ENCODE peak calls at places on chromosomes 3 and 15, in four cellular contexts. E is psoas muscle, L is KBM-7, H is GM20000. R is an unnamed sample.

GRCh38 chr3:32954506-32954905 is 3.1 kb downstream of the CCR4 start:
- DNase-seq in E (no peak), L (no peak), H (no peak), R (no peak)

GRCh38 chr3:2713923-2714322 is 396.3 kb downstream of the IL5RA start:
- DNase-seq in E (no peak), L (no peak), H (no peak), R (no peak)

GRCh38 chr3:174355505-174355904 is 503.6 kb upstream of the NAALADL2 start:
- DNase-seq in E (no peak), L (peak), H (no peak), R (no peak)

GRCh38 chr3:86229775-86230094 is 761.2 kb downstream of the VGLL3 start:
- DNase-seq in E (no peak), L (no peak), H (no peak), R (no peak)

GRCh38 chr3:101954946-101955345 is 105.6 kb downstream of the NFKBIZ start:
- DNase-seq in E (no peak), L (no peak), H (no peak), R (no peak)

GRCh38 chr3:34268032-34268760 is 469.8 kb downstream of the PDCD6IP start:
- DNase-seq in E (no peak), L (no peak), H (no peak), R (no peak)

GRCh38 chr15:79954659-79955058 is 16.3 kb downstream of the BCL2A1 start:
- DNase-seq in E (no peak), L (no peak), H (no peak), R (no peak)

GRCh38 chr15:64092864-64093626 is 593 bp downstream of the CIAO2A start:
- DNase-seq in E (peak), L (peak), H (peak), R (no peak)

GRCh38 chr3:44825264-44825925 is 36.3 kb upstream of the TMEM42 start:
- DNase-seq in E (no peak), L (no peak), H (peak), R (no peak)

GRCh38 chr3:105355355-105356063 is 11.2 kb upstream of the ALCAM start:
- DNase-seq in E (no peak), L (peak), H (no peak), R (no peak)

GRCh38 chr3:72892081-72892763 is 4.4 kb downstream of the GXYLT2 start:
- DNase-seq in E (no peak), L (peak), H (no peak), R (no peak)

GRCh38 chr15:31571676-31572075 is 245.0 kb downstream of the KLF13 start:
- DNase-seq in E (no peak), L (peak), H (no peak), R (no peak)

GRCh38 chr3:22372292-22372949 is 621.4 kb upstream of the ZNF385D start:
- DNase-seq in E (no peak), L (no peak), H (no peak), R (peak)

GRCh38 chr15:67146214-67146613 is 80.8 kb downstream of the SMAD3 start:
- DNase-seq in E (peak), L (no peak), H (no peak), R (no peak)

GRCh38 chr3:107951111-107951510 is 139.7 kb downstream of the CD47 start:
- DNase-seq in E (no peak), L (no peak), H (no peak), R (no peak)

GRCh38 chr15:71223516-71223915 is 108.2 kb downstream of the THSD4 start:
- DNase-seq in E (no peak), L (no peak), H (no peak), R (no peak)

GRCh38 chr3:101988591-101988990 is 139.3 kb downstream of the NFKBIZ start:
- DNase-seq in E (no peak), L (no peak), H (peak), R (no peak)

GRCh38 chr3:189392969-189393368 is 221.2 kb downstream of the TPRG1 start:
- DNase-seq in E (no peak), L (no peak), H (no peak), R (no peak)

GRCh38 chr3:127092776-127093175 is 100.2 kb upstream of the PRR23E start:
- DNase-seq in E (no peak), L (no peak), H (no peak), R (no peak)

GRCh38 chr15:73945109-73945508 is 18.8 kb downstream of the LOXL1 start:
- DNase-seq in E (no peak), L (no peak), H (no peak), R (no peak)

GRCh38 chr3:112646623-112647022 is 5.7 kb upstream of the CCDC80 start:
- DNase-seq in E (no peak), L (no peak), H (no peak), R (no peak)

GRCh38 chr3:23888617-23889228 is 28.1 kb downstream of the NKIRAS1 start:
- DNase-seq in E (no peak), L (peak), H (no peak), R (no peak)

GRCh38 chr3:52373676-52374075 is 57.6 kb downstream of the DNAH1 start:
- DNase-seq in E (no peak), L (no peak), H (no peak), R (no peak)

GRCh38 chr3:55060921-55061555 is 133.2 kb upstream of the LRTM1 start:
- DNase-seq in E (no peak), L (no peak), H (no peak), R (no peak)

GRCh38 chr3:99246010-99246654 is 344.6 kb upstream of the DCBLD2 start:
- DNase-seq in E (no peak), L (no peak), H (no peak), R (no peak)

GRCh38 chr15:65935391-65935790 is 66.1 kb downstream of the RAB11A start:
- DNase-seq in E (no peak), L (no peak), H (no peak), R (no peak)

GRCh38 chr3:88321696-88322095 is 171.9 kb downstream of the C3orf38 start:
- DNase-seq in E (no peak), L (no peak), H (no peak), R (no peak)

GRCh38 chr15:70528270-70528706 is 235.1 kb downstream of the UACA start:
- DNase-seq in E (no peak), L (peak), H (peak), R (peak)

GRCh38 chr15:32642667-32643425 is 1.3 kb downstream of the SCG5 start:
- DNase-seq in E (no peak), L (no peak), H (no peak), R (no peak)

GRCh38 chr3:12381199-12381598 is 92.3 kb downstream of the PPARG start:
- DNase-seq in E (no peak), L (no peak), H (no peak), R (no peak)

GRCh38 chr3:111534701-111535100 is 7.3 kb upstream of the CD96 start:
- DNase-seq in E (no peak), L (no peak), H (no peak), R (no peak)

GRCh38 chr3:159763466-159764210 is 225.0 kb upstream of the IL12A start:
- DNase-seq in E (peak), L (peak), H (peak), R (peak)

GRCh38 chr15:101411588-101411987 is 77.9 kb downstream of the PCSK6 start:
- DNase-seq in E (no peak), L (no peak), H (no peak), R (no peak)

GRCh38 chr15:31298707-31299172 is 27.9 kb upstream of the KLF13 start:
- DNase-seq in E (no peak), L (no peak), H (no peak), R (peak)

R was measured in lower leg skin.